ENCODE peak calls at places on chromosomes 5 and 9, in five cellular contexts. One of them, this sample, is unnamed. For H3K4me1 and H3K36me3, the result is how much of the 10 kb centered on the place peaks cover.

GRCh38 chr9:69028754-69029153 is 6.8 kb upstream of the FXN start:
- DNase-seq in pancreas: no peak
- DNase-seq in colonic mucosa: no peak
- DNase-seq in ascending aorta: no peak
- DNase-seq in hepatocyte: no peak
- DNase-seq in this sample: no peak

GRCh38 chr5:138543730-138544104 is 681 bp upstream of the ETF1 start:
- DNase-seq in pancreas: no peak
- DNase-seq in colonic mucosa: no peak
- DNase-seq in ascending aorta: no peak
- DNase-seq in hepatocyte: no peak
- DNase-seq in this sample: no peak

GRCh38 chr5:61910771-61911170 is 395.2 kb upstream of the KIF2A start:
- DNase-seq in pancreas: no peak
- DNase-seq in colonic mucosa: no peak
- DNase-seq in ascending aorta: no peak
- DNase-seq in hepatocyte: no peak
- DNase-seq in this sample: no peak

GRCh38 chr9:131598121-131598520 is 52.8 kb downstream of the PRRT1B start:
- DNase-seq in pancreas: no peak
- DNase-seq in colonic mucosa: no peak
- DNase-seq in ascending aorta: peak
- DNase-seq in hepatocyte: no peak
- DNase-seq in this sample: peak

GRCh38 chr5:127311349-127311748 is 20.8 kb downstream of the MEGF10 start:
- DNase-seq in pancreas: no peak
- DNase-seq in colonic mucosa: no peak
- DNase-seq in ascending aorta: no peak
- DNase-seq in hepatocyte: no peak
- DNase-seq in this sample: no peak

GRCh38 chr5:18553269-18553668 is 919.0 kb downstream of the TAF11L14 start:
- DNase-seq in pancreas: no peak
- DNase-seq in colonic mucosa: no peak
- DNase-seq in ascending aorta: no peak
- DNase-seq in hepatocyte: peak
- DNase-seq in this sample: no peak

GRCh38 chr5:77437194-77437593 is 54.9 kb downstream of the WDR41 start:
- DNase-seq in pancreas: no peak
- DNase-seq in colonic mucosa: no peak
- DNase-seq in ascending aorta: no peak
- DNase-seq in hepatocyte: peak
- DNase-seq in this sample: no peak

GRCh38 chr5:111670826-111671492 is 86.0 kb downstream of the NREP start:
- DNase-seq in pancreas: no peak
- DNase-seq in colonic mucosa: no peak
- DNase-seq in ascending aorta: no peak
- DNase-seq in hepatocyte: no peak
- DNase-seq in this sample: no peak

GRCh38 chr9:133342570-133342969 is 5.4 kb downstream of the MED22 start:
- DNase-seq in pancreas: peak
- DNase-seq in colonic mucosa: no peak
- DNase-seq in ascending aorta: no peak
- DNase-seq in hepatocyte: no peak
- DNase-seq in this sample: no peak

GRCh38 chr5:158923799-158924551 is 175.7 kb downstream of the EBF1 start:
- DNase-seq in pancreas: no peak
- DNase-seq in colonic mucosa: no peak
- DNase-seq in ascending aorta: no peak
- DNase-seq in hepatocyte: no peak
- DNase-seq in this sample: no peak

GRCh38 chr5:180378412-180379344 is 25.5 kb upstream of the GFPT2 start:
- DNase-seq in pancreas: no peak
- DNase-seq in colonic mucosa: no peak
- DNase-seq in ascending aorta: no peak
- DNase-seq in hepatocyte: no peak
- DNase-seq in this sample: no peak

GRCh38 chr5:144598451-144599068 is 427.9 kb downstream of the KCTD16 start:
- DNase-seq in pancreas: peak
- DNase-seq in colonic mucosa: no peak
- DNase-seq in ascending aorta: no peak
- DNase-seq in hepatocyte: no peak
- DNase-seq in this sample: no peak

GRCh38 chr5:78417026-78417425 is 56.6 kb downstream of the SCAMP1 start:
- DNase-seq in pancreas: no peak
- DNase-seq in colonic mucosa: no peak
- DNase-seq in ascending aorta: no peak
- DNase-seq in hepatocyte: no peak
- DNase-seq in this sample: no peak

GRCh38 chr5:55308254-55308836 is 556 bp downstream of the MTREX start:
- DNase-seq in pancreas: no peak
- DNase-seq in colonic mucosa: peak
- DNase-seq in ascending aorta: no peak
- DNase-seq in hepatocyte: peak
- DNase-seq in this sample: no peak

GRCh38 chr9:136014928-136015633 is 53.9 kb upstream of the UBAC1 start:
- DNase-seq in pancreas: peak
- DNase-seq in colonic mucosa: no peak
- DNase-seq in ascending aorta: no peak
- DNase-seq in hepatocyte: no peak
- DNase-seq in this sample: peak

GRCh38 chr5:132012385-132013005 is 1.0 kb upstream of the ACSL6 start:
- DNase-seq in pancreas: peak
- DNase-seq in colonic mucosa: peak
- DNase-seq in ascending aorta: no peak
- DNase-seq in hepatocyte: peak
- DNase-seq in this sample: peak

GRCh38 chr5:172588380-172588779 is 52.7 kb upstream of the NEURL1B start:
- DNase-seq in pancreas: peak
- DNase-seq in colonic mucosa: no peak
- DNase-seq in ascending aorta: no peak
- DNase-seq in hepatocyte: no peak
- DNase-seq in this sample: no peak

DNA sequence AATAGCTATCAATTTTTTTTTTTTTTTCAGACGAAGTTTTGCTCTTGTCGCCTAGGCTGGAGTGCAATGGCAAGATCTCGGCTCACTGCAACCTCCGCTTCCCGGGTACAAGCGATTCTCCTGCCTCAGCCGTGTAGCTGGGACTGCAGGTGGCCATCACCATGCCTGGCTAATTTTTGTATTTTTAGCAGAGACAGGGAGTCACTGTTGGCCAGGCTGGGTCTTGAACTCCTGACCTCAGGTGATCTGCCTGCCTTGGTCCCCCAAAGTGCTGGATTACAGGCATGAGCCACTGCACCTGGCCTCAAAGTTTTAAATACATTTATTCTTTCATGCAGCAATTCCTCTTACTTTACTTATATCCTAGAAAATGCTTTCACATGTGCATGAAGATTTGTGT is 17.6 kb downstream of the TRIM14 start:
- DNase-seq in pancreas: no peak
- DNase-seq in colonic mucosa: no peak
- DNase-seq in ascending aorta: no peak
- DNase-seq in hepatocyte: no peak
- DNase-seq in this sample: no peak
- H3K4me1 ChIP-seq in pancreas: under half
- H3K4me1 ChIP-seq in colonic mucosa: under half
- H3K4me1 ChIP-seq in ascending aorta: under half
- H3K4me1 ChIP-seq in hepatocyte: under half
- H3K4me1 ChIP-seq in this sample: under half

GRCh38 chr9:93505518-93506123 is 52.2 kb upstream of the FAM120AOS start:
- DNase-seq in pancreas: no peak
- DNase-seq in colonic mucosa: peak
- DNase-seq in ascending aorta: no peak
- DNase-seq in hepatocyte: no peak
- DNase-seq in this sample: no peak
- H3K27ac ChIP-seq in pancreas: no peak
- H3K27ac ChIP-seq in colonic mucosa: no peak
- H3K27ac ChIP-seq in ascending aorta: no peak
- H3K27ac ChIP-seq in hepatocyte: no peak
- H3K27ac ChIP-seq in this sample: peak

GRCh38 chr9:33263936-33264472 is 504 bp downstream of the BAG1 start:
- DNase-seq in pancreas: peak
- DNase-seq in colonic mucosa: peak
- DNase-seq in ascending aorta: peak
- DNase-seq in hepatocyte: peak
- DNase-seq in this sample: peak
- H3K36me3 ChIP-seq in pancreas: under half
- H3K36me3 ChIP-seq in colonic mucosa: under half
- H3K36me3 ChIP-seq in ascending aorta: under half
- H3K36me3 ChIP-seq in hepatocyte: under half
- H3K36me3 ChIP-seq in this sample: under half

DNA sequence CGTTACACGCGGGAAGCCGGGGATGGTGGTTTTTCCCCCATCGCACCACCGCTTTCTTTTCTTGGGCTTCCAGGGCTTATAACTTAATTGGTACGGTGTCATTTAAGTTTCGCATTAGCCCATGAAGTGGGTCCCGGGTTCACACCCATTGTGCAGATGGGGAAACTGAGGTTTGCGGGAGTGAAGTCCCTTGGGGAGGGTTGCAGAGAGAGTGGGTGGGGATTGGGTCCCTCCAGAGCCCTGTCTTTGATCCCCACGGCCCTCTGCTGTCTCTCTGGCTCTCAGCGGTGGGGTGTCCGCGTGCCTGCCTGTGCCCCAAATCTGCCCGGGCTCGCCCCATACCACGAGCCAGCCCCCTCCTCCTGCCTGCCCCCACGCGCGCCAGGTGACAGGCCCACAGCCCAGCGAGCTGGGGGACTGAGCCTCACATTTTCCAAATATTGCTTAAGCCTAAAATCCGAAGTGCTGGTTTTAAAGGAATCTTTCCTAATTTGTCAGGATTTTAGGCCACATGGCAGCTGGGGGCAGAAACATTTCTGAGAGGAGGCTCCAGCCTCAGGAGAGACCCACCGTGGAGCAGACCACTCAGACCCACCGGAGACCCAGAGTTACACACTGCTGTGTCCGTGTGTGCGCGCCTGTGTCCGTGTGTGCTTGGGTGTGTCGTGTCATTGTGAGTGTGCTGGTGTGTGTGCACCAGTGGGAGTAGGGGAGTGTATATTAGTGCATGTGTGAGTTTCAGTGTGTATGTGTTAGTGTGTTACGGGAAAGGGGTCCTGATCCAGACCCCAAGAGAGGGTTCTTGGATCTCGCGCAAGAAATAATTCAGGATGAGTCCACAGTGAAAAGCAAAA is 159.5 kb upstream of the IER5L start:
- DNase-seq in pancreas: peak
- DNase-seq in colonic mucosa: no peak
- DNase-seq in ascending aorta: no peak
- DNase-seq in hepatocyte: no peak
- DNase-seq in this sample: no peak
- H3K4me1 ChIP-seq in pancreas: under half
- H3K4me1 ChIP-seq in colonic mucosa: under half
- H3K4me1 ChIP-seq in ascending aorta: half or more
- H3K4me1 ChIP-seq in hepatocyte: half or more
- H3K4me1 ChIP-seq in this sample: under half

This sample was measured in psoas muscle.